ENCODE peak calls at places on chromosomes 4 and X, in ten cellular contexts. F is T-helper 17 cell; N is CD8-positive, alpha-beta memory T cell; A is renal cortical epithelial cell; J is left ventricle myocardium superior; D is tibial artery; G is activated B cell treated with CpG ODN at 0.5 μM for 24 hours; C is fibroblast of pulmonary artery; Q is EH; L is T-helper 1 cell. H is an unnamed sample.

GRCh38 chr4:8335848-8336247 is 66.3 kb downstream of the HTRA3 start:
- DNase-seq in F (no peak), N (no peak), A (no peak), J (no peak), D (no peak), G (no peak), C (no peak), Q (no peak), L (no peak), H (no peak)

GRCh38 chr4:105619193-105619931 is 66.9 kb downstream of the ARHGEF38 start:
- DNase-seq in F (no peak), N (no peak), A (peak), J (peak), D (peak), G (no peak), C (peak), Q (no peak), L (no peak), H (no peak)

GRCh38 chr4:77921701-77922100 is 59.1 kb downstream of the MRPL1 start:
- DNase-seq in F (no peak), N (no peak), A (peak), J (no peak), D (no peak), G (no peak), C (peak), Q (peak), L (no peak), H (peak)

GRCh38 chr4:1027916-1028240 is 16.5 kb downstream of the FGFRL1 start:
- DNase-seq in F (no peak), N (no peak), A (no peak), J (no peak), D (no peak), G (no peak), C (no peak), Q (no peak), L (no peak), H (no peak)

GRCh38 chrX:107826286-107827136 is 845 bp downstream of the MID2 start:
- DNase-seq in F (peak), N (peak), A (peak), J (peak), D (no peak), G (peak), C (peak), Q (peak), L (peak), H (peak)

GRCh38 chr4:26916195-26916594 is 55.6 kb downstream of the STIM2 start:
- DNase-seq in F (no peak), N (no peak), A (no peak), J (no peak), D (no peak), G (no peak), C (peak), Q (peak), L (no peak), H (peak)

GRCh38 chr4:6468376-6468775 is 4.0 kb downstream of the PPP2R2C start:
- DNase-seq in F (no peak), N (no peak), A (no peak), J (no peak), D (no peak), G (peak), C (no peak), Q (no peak), L (no peak), H (no peak)

GRCh38 chr4:13917010-13917409 is 289.5 kb upstream of the BOD1L1 start:
- DNase-seq in F (no peak), N (no peak), A (peak), J (no peak), D (no peak), G (no peak), C (no peak), Q (peak), L (no peak), H (peak)

GRCh38 chr4:155234206-155234605 is 25.8 kb downstream of the NPY2R start:
- DNase-seq in F (no peak), N (no peak), A (peak), J (no peak), D (no peak), G (no peak), C (no peak), Q (no peak), L (no peak), H (no peak)

GRCh38 chrX:30278365-30278764 is 30.8 kb downstream of the NR0B1 start:
- DNase-seq in F (no peak), N (no peak), A (peak), J (no peak), D (no peak), G (no peak), C (peak), Q (peak), L (no peak), H (peak)

GRCh38 chr4:145260091-145260490 is 79.7 kb upstream of the OTUD4 start:
- DNase-seq in F (no peak), N (no peak), A (no peak), J (no peak), D (no peak), G (no peak), C (no peak), Q (no peak), L (no peak), H (no peak)

GRCh38 chr4:76896731-76897521 is 1.0 kb downstream of the SOWAHB start:
- DNase-seq in F (peak), N (peak), A (no peak), J (peak), D (no peak), G (peak), C (peak), Q (peak), L (peak), H (peak)

GRCh38 chr4:40299704-40300336 is 35.3 kb upstream of the CHRNA9 start:
- DNase-seq in F (no peak), N (no peak), A (no peak), J (no peak), D (no peak), G (no peak), C (no peak), Q (peak), L (no peak), H (no peak)

GRCh38 chr4:184403384-184403781 is 71.0 kb downstream of the IRF2 start:
- DNase-seq in F (no peak), N (no peak), A (no peak), J (no peak), D (no peak), G (no peak), C (no peak), Q (no peak), L (no peak), H (peak)

GRCh38 chrX:108664701-108665100 is 71.7 kb downstream of the IRS4 start:
- DNase-seq in F (no peak), N (no peak), A (peak), J (no peak), D (no peak), G (no peak), C (peak), Q (no peak), L (no peak), H (no peak)

GRCh38 chr4:42736538-42736937 is 79.6 kb upstream of the ATP8A1 start:
- DNase-seq in F (no peak), N (no peak), A (no peak), J (no peak), D (no peak), G (no peak), C (no peak), Q (no peak), L (no peak), H (no peak)

GRCh38 chr4:104501290-104501689 is 6.6 kb upstream of the CXXC4 start:
- DNase-seq in F (no peak), N (no peak), A (no peak), J (no peak), D (no peak), G (no peak), C (no peak), Q (no peak), L (no peak), H (no peak)

GRCh38 chrX:136453114-136453513 is 34.6 kb upstream of the BRS3 start:
- DNase-seq in F (no peak), N (no peak), A (no peak), J (no peak), D (no peak), G (no peak), C (no peak), Q (no peak), L (no peak), H (no peak)

H was measured in IMR-90.